ENCODE peak calls at places on chromosomes 1 and 21, in four cellular contexts. L is left cardiac atrium; R is stimulated activated CD8-positive, alpha-beta memory T cell treated with anti-CD3 and anti-CD28 coated beads, Interleukin-7, amount 100 ng/mL, for 1 hour; U is fibroblast of lung. S is an unnamed sample.

GRCh38 chr1:98294127-98294526 is 367.4 kb upstream of the SNX7 start:
- DNase-seq in R (no peak), L (no peak), U (no peak), S (no peak)

GRCh38 chr1:115679141-115679611 is 37.4 kb downstream of the VANGL1 start:
- DNase-seq in U (peak), L (peak), R (no peak), S (no peak)

GRCh38 chr1:81489372-81489934 is 311.3 kb upstream of the ADGRL2 start:
- DNase-seq in U (no peak), R (no peak), L (no peak), S (no peak)

GRCh38 chr21:38985423-38986378 is 180.0 kb downstream of the ETS2 start:
- DNase-seq in U (peak), L (peak), R (no peak), S (no peak)

GRCh38 chr1:92543131-92544055 is 56.7 kb upstream of the GFI1 start:
- DNase-seq in L (no peak), R (no peak), U (no peak), S (no peak)

GRCh38 chr1:48823161-48823560 is 46.5 kb upstream of the BEND5 start:
- DNase-seq in L (peak), U (no peak), R (no peak), S (no peak)

GRCh38 chr1:105260018-105260417 is 1510.3 kb downstream of the AMY1C start:
- DNase-seq in R (no peak), U (no peak), L (no peak), S (no peak)

GRCh38 chr1:228037401-228038386 is 30.9 kb downstream of the WNT3A start:
- DNase-seq in U (peak), L (no peak), R (no peak), S (no peak)

GRCh38 chr1:214980931-214981330 is 101.6 kb upstream of the KCNK2 start:
- DNase-seq in U (no peak), R (no peak), L (no peak), S (no peak)

GRCh38 chr1:54001620-54002019 is 16.4 kb downstream of the LDLRAD1 start:
- DNase-seq in U (no peak), L (no peak), R (no peak), S (no peak)

GRCh38 chr1:39633422-39633821 is 6.0 kb downstream of the HEYL start:
- DNase-seq in L (no peak), R (no peak), U (no peak), S (no peak)

GRCh38 chr1:187631381-187631675 is 802.6 kb downstream of the PLA2G4A start:
- DNase-seq in R (no peak), U (no peak), L (no peak), S (no peak)

GRCh38 chr1:53137729-53138128 is 4.7 kb downstream of the SLC1A7 start:
- DNase-seq in U (no peak), L (no peak), R (no peak), S (no peak)

GRCh38 chr1:216617081-216617480 is 106.1 kb downstream of the ESRRG start:
- DNase-seq in U (no peak), R (no peak), L (no peak), S (no peak)

GRCh38 chr1:161044908-161045748 is 649 bp downstream of the USF1 start:
- DNase-seq in L (peak), R (no peak), U (peak), S (peak)

GRCh38 chr1:181038399-181038873 is 4.7 kb downstream of the MR1 start:
- DNase-seq in R (peak), U (peak), L (no peak), S (peak)

GRCh38 chr1:97451944-97452343 is 468.9 kb downstream of the DPYD start:
- DNase-seq in L (no peak), U (peak), R (no peak), S (no peak)

GRCh38 chr21:46622226-46622625 is 13.2 kb upstream of the PRMT2 start:
- DNase-seq in R (peak), U (no peak), L (peak), S (peak)